ENCODE peak calls at places on chromosomes 2 and 18, in seven cellular contexts. One of them, this sample, is unnamed.

GRCh38 chr2:37858197-37858711 is 66.8 kb upstream of the RMDN2 start:
- DNase-seq in progenitor cell of endocrine pancreas: no peak
- DNase-seq in heart left ventricle: peak
- DNase-seq in fibroblast of mammary gland: peak
- DNase-seq in HFFc6: peak
- DNase-seq in fibroblast of pulmonary artery: peak
- DNase-seq in fibroblast of lung: peak
- DNase-seq in this sample: peak

GRCh38 chr2:72864500-72864899 is 22.7 kb upstream of the SPR start:
- DNase-seq in fibroblast of mammary gland: peak
- DNase-seq in HFFc6: peak
- DNase-seq in fibroblast of lung: peak
- DNase-seq in progenitor cell of endocrine pancreas: no peak
- DNase-seq in heart left ventricle: no peak
- DNase-seq in fibroblast of pulmonary artery: peak
- DNase-seq in this sample: peak

GRCh38 chr2:206585335-206585734 is 57.0 kb upstream of the FAM237A start:
- DNase-seq in fibroblast of lung: no peak
- DNase-seq in HFFc6: no peak
- DNase-seq in progenitor cell of endocrine pancreas: no peak
- DNase-seq in fibroblast of pulmonary artery: peak
- DNase-seq in heart left ventricle: no peak
- DNase-seq in fibroblast of mammary gland: no peak
- DNase-seq in this sample: no peak

GRCh38 chr2:219820767-219821166 is 193.3 kb downstream of the SLC4A3 start:
- DNase-seq in progenitor cell of endocrine pancreas: no peak
- DNase-seq in HFFc6: no peak
- DNase-seq in fibroblast of lung: no peak
- DNase-seq in heart left ventricle: no peak
- DNase-seq in fibroblast of pulmonary artery: no peak
- DNase-seq in fibroblast of mammary gland: no peak
- DNase-seq in this sample: no peak

GRCh38 chr2:35548171-35548570 is 807.4 kb upstream of the CRIM1 start:
- DNase-seq in fibroblast of lung: peak
- DNase-seq in heart left ventricle: no peak
- DNase-seq in fibroblast of pulmonary artery: peak
- DNase-seq in fibroblast of mammary gland: no peak
- DNase-seq in progenitor cell of endocrine pancreas: no peak
- DNase-seq in HFFc6: peak
- DNase-seq in this sample: peak

GRCh38 chr2:58045580-58046334 is 849 bp upstream of the VRK2 start:
- DNase-seq in progenitor cell of endocrine pancreas: no peak
- DNase-seq in fibroblast of mammary gland: no peak
- DNase-seq in fibroblast of pulmonary artery: no peak
- DNase-seq in fibroblast of lung: no peak
- DNase-seq in heart left ventricle: no peak
- DNase-seq in HFFc6: no peak
- DNase-seq in this sample: no peak

GRCh38 chr2:98460573-98461560 is 16.2 kb downstream of the INPP4A start:
- DNase-seq in fibroblast of pulmonary artery: no peak
- DNase-seq in fibroblast of mammary gland: no peak
- DNase-seq in HFFc6: no peak
- DNase-seq in fibroblast of lung: no peak
- DNase-seq in heart left ventricle: no peak
- DNase-seq in progenitor cell of endocrine pancreas: no peak
- DNase-seq in this sample: no peak

GRCh38 chr2:216516730-216517350 is 18.2 kb downstream of the RPL37A start:
- DNase-seq in fibroblast of lung: peak
- DNase-seq in progenitor cell of endocrine pancreas: no peak
- DNase-seq in heart left ventricle: no peak
- DNase-seq in HFFc6: peak
- DNase-seq in fibroblast of pulmonary artery: peak
- DNase-seq in fibroblast of mammary gland: peak
- DNase-seq in this sample: peak

GRCh38 chr18:27847412-27847811 is 329.5 kb downstream of the CDH2 start:
- DNase-seq in fibroblast of lung: no peak
- DNase-seq in HFFc6: peak
- DNase-seq in fibroblast of mammary gland: no peak
- DNase-seq in progenitor cell of endocrine pancreas: no peak
- DNase-seq in heart left ventricle: no peak
- DNase-seq in fibroblast of pulmonary artery: no peak
- DNase-seq in this sample: no peak

GRCh38 chr2:126901459-126901858 is 2.8 kb downstream of the TEX51 start:
- DNase-seq in heart left ventricle: no peak
- DNase-seq in fibroblast of mammary gland: no peak
- DNase-seq in fibroblast of lung: no peak
- DNase-seq in HFFc6: no peak
- DNase-seq in progenitor cell of endocrine pancreas: peak
- DNase-seq in fibroblast of pulmonary artery: no peak
- DNase-seq in this sample: no peak

GRCh38 chr18:63297678-63298392 is 21.7 kb downstream of the BCL2 start:
- DNase-seq in fibroblast of lung: no peak
- DNase-seq in fibroblast of mammary gland: no peak
- DNase-seq in progenitor cell of endocrine pancreas: no peak
- DNase-seq in fibroblast of pulmonary artery: no peak
- DNase-seq in heart left ventricle: no peak
- DNase-seq in HFFc6: no peak
- DNase-seq in this sample: no peak

GRCh38 chr2:201938151-201938815 is 95.4 kb upstream of the FZD7 start:
- DNase-seq in HFFc6: no peak
- DNase-seq in fibroblast of mammary gland: peak
- DNase-seq in progenitor cell of endocrine pancreas: no peak
- DNase-seq in fibroblast of pulmonary artery: no peak
- DNase-seq in heart left ventricle: no peak
- DNase-seq in fibroblast of lung: no peak
- DNase-seq in this sample: no peak

GRCh38 chr18:54215069-54215468 is 9.4 kb downstream of the MBD2 start:
- DNase-seq in progenitor cell of endocrine pancreas: no peak
- DNase-seq in heart left ventricle: no peak
- DNase-seq in fibroblast of mammary gland: peak
- DNase-seq in fibroblast of pulmonary artery: peak
- DNase-seq in fibroblast of lung: peak
- DNase-seq in HFFc6: peak
- DNase-seq in this sample: peak

GRCh38 chr2:238700122-238700457 is 147.8 kb upstream of the TWIST2 start:
- DNase-seq in fibroblast of mammary gland: peak
- DNase-seq in progenitor cell of endocrine pancreas: no peak
- DNase-seq in heart left ventricle: peak
- DNase-seq in fibroblast of lung: peak
- DNase-seq in fibroblast of pulmonary artery: peak
- DNase-seq in HFFc6: peak
- DNase-seq in this sample: peak

GRCh38 chr18:64972545-64972944 is 778.3 kb upstream of the CDH7 start:
- DNase-seq in HFFc6: no peak
- DNase-seq in heart left ventricle: no peak
- DNase-seq in progenitor cell of endocrine pancreas: no peak
- DNase-seq in fibroblast of mammary gland: no peak
- DNase-seq in fibroblast of lung: no peak
- DNase-seq in fibroblast of pulmonary artery: no peak
- DNase-seq in this sample: no peak

GRCh38 chr18:30819619-30820018 is 222.9 kb downstream of the DSC3 start:
- DNase-seq in fibroblast of lung: no peak
- DNase-seq in fibroblast of mammary gland: no peak
- DNase-seq in HFFc6: no peak
- DNase-seq in progenitor cell of endocrine pancreas: no peak
- DNase-seq in fibroblast of pulmonary artery: no peak
- DNase-seq in heart left ventricle: no peak
- DNase-seq in this sample: no peak

GRCh38 chr18:51668101-51668500 is 470.6 kb upstream of the MEX3C start:
- DNase-seq in fibroblast of mammary gland: peak
- DNase-seq in heart left ventricle: peak
- DNase-seq in fibroblast of lung: peak
- DNase-seq in fibroblast of pulmonary artery: peak
- DNase-seq in progenitor cell of endocrine pancreas: peak
- DNase-seq in HFFc6: peak
- DNase-seq in this sample: peak

DNA sequence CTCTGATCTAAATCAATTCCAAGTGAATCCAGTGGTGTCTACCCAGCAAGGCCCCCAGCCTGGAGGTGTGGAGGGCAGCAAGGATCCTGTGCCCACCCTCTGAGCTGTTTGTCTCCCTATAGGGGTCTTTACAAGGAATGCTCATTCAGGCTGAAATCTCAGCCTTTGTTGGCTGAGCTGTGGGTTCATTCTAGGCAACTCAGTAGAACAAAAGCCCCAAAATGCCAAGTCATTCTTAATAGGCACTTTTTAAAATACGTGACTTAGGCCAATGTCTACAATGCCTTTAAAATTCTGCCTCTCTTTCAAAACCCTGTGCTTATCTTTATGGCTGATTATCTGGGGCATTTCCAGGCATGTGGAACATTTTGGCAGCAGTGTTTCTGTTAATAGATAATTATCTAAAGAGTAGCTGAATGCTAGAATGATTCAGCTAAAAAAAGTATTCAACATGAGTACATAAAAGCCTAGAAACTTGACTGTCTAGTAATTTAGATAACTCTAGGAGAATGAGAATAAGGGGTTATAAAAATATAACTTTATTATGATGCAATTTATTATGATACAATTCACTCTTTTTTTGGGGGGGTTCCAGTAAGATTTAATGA is 7.4 kb downstream of the UGT1A6 start:
- DNase-seq in fibroblast of mammary gland: no peak
- DNase-seq in heart left ventricle: no peak
- DNase-seq in HFFc6: peak
- DNase-seq in progenitor cell of endocrine pancreas: no peak
- DNase-seq in fibroblast of pulmonary artery: peak
- DNase-seq in fibroblast of lung: peak
- DNase-seq in this sample: peak
- TF ChIP-seq CTCF in fibroblast of mammary gland: no peak
- TF ChIP-seq CTCF in heart left ventricle: no peak
- TF ChIP-seq CTCF in HFFc6: no peak
- TF ChIP-seq CTCF in progenitor cell of endocrine pancreas: no peak
- TF ChIP-seq CTCF in fibroblast of pulmonary artery: no peak
- TF ChIP-seq CTCF in fibroblast of lung: no peak
- TF ChIP-seq CTCF in this sample: no peak

GRCh38 chr2:17148298-17149228 is 369.7 kb downstream of the RAD51AP2 start:
- DNase-seq in fibroblast of lung: peak
- DNase-seq in progenitor cell of endocrine pancreas: no peak
- DNase-seq in HFFc6: no peak
- DNase-seq in heart left ventricle: no peak
- DNase-seq in fibroblast of mammary gland: peak
- DNase-seq in fibroblast of pulmonary artery: peak
- DNase-seq in this sample: peak
- TF ChIP-seq CTCF in fibroblast of lung: peak
- TF ChIP-seq CTCF in progenitor cell of endocrine pancreas: peak
- TF ChIP-seq CTCF in HFFc6: no peak
- TF ChIP-seq CTCF in heart left ventricle: peak
- TF ChIP-seq CTCF in fibroblast of mammary gland: peak
- TF ChIP-seq CTCF in fibroblast of pulmonary artery: peak
- TF ChIP-seq CTCF in this sample: peak

GRCh38 chr2:169446452-169446851 is 32.8 kb upstream of the BBS5 start:
- DNase-seq in heart left ventricle: no peak
- DNase-seq in progenitor cell of endocrine pancreas: no peak
- DNase-seq in fibroblast of pulmonary artery: no peak
- DNase-seq in fibroblast of mammary gland: no peak
- DNase-seq in HFFc6: no peak
- DNase-seq in fibroblast of lung: no peak
- DNase-seq in this sample: no peak

GRCh38 chr2:169448865-169449264 is 30.4 kb upstream of the BBS5 start:
- DNase-seq in progenitor cell of endocrine pancreas: no peak
- DNase-seq in fibroblast of lung: no peak
- DNase-seq in fibroblast of mammary gland: no peak
- DNase-seq in HFFc6: no peak
- DNase-seq in fibroblast of pulmonary artery: no peak
- DNase-seq in heart left ventricle: no peak
- DNase-seq in this sample: no peak

DNA sequence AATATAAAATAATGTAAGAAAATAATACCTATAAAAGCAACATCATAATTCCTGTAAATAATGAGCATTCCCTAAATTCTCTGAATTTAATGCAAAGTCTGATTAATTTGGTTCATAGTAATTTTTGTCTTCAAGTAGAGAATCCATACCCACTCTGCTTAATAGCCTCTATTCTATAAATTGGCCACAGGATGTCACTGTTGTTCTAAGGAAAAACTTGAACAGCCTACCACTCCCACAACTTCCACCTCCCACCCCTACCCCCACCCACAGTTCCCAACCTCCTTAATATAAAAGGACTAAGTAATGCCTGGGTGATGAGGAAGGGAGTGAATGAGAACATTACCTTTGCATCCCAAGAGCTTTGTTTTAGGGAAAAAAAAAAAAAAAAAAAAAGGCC is 27.2 kb upstream of the BBS5 start:
- DNase-seq in fibroblast of lung: peak
- DNase-seq in heart left ventricle: no peak
- DNase-seq in fibroblast of mammary gland: peak
- DNase-seq in progenitor cell of endocrine pancreas: no peak
- DNase-seq in fibroblast of pulmonary artery: peak
- DNase-seq in HFFc6: peak
- DNase-seq in this sample: peak
- TF ChIP-seq CTCF in fibroblast of lung: peak
- TF ChIP-seq CTCF in heart left ventricle: peak
- TF ChIP-seq CTCF in fibroblast of mammary gland: peak
- TF ChIP-seq CTCF in progenitor cell of endocrine pancreas: peak
- TF ChIP-seq CTCF in fibroblast of pulmonary artery: peak
- TF ChIP-seq CTCF in HFFc6: peak
- TF ChIP-seq CTCF in this sample: peak

GRCh38 chr2:70247364-70248144 is 874 bp downstream of the TIA1 start:
- DNase-seq in HFFc6: no peak
- DNase-seq in fibroblast of pulmonary artery: peak
- DNase-seq in fibroblast of lung: peak
- DNase-seq in heart left ventricle: no peak
- DNase-seq in progenitor cell of endocrine pancreas: no peak
- DNase-seq in fibroblast of mammary gland: peak
- DNase-seq in this sample: peak

GRCh38 chr2:70250434-70250833 is 2.0 kb upstream of the TIA1 start:
- DNase-seq in fibroblast of lung: no peak
- DNase-seq in fibroblast of mammary gland: no peak
- DNase-seq in HFFc6: no peak
- DNase-seq in progenitor cell of endocrine pancreas: no peak
- DNase-seq in fibroblast of pulmonary artery: no peak
- DNase-seq in heart left ventricle: no peak
- DNase-seq in this sample: no peak

GRCh38 chr2:70243804-70244584 is 4.4 kb downstream of the TIA1 start:
- DNase-seq in progenitor cell of endocrine pancreas: no peak
- DNase-seq in heart left ventricle: no peak
- DNase-seq in HFFc6: no peak
- DNase-seq in fibroblast of pulmonary artery: no peak
- DNase-seq in fibroblast of mammary gland: no peak
- DNase-seq in fibroblast of lung: no peak
- DNase-seq in this sample: no peak

GRCh38 chr2:70248145-70248809 is at the start of gene TIA1:
- DNase-seq in progenitor cell of endocrine pancreas: peak
- DNase-seq in heart left ventricle: peak
- DNase-seq in HFFc6: peak
- DNase-seq in fibroblast of pulmonary artery: peak
- DNase-seq in fibroblast of mammary gland: peak
- DNase-seq in fibroblast of lung: peak
- DNase-seq in this sample: peak

DNA sequence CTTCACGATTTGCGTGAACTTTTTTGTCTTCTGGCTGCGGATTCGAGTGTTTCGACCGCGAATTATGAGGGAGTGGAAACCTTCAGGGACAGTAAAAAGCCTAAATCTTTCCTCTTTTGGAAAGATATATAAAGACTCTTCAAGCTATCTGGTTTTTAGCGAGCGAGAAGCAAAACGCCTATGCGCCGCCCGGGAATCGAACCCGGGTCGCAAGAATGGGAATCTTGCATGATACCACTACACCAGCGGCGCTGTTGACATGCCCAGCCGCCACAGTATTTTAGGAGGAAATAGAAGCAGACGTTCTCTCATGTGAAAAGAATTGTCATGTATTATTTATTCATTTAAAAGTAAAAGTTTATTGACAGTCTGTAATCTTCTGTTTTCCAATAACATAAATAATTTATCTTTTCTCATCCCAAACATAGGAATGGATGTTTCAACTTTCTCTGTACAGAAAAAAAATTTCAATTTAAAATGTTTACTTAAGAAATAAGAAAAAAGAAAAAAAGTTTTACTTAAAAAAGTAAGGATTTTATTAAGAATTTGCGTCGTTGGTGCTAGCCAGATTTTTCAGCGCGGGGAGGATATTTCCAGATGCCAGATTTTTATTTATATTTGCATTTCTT is 496 bp upstream of the TIA1 start:
- DNase-seq in heart left ventricle: peak
- DNase-seq in fibroblast of mammary gland: no peak
- DNase-seq in fibroblast of lung: no peak
- DNase-seq in progenitor cell of endocrine pancreas: peak
- DNase-seq in HFFc6: no peak
- DNase-seq in fibroblast of pulmonary artery: peak
- DNase-seq in this sample: peak
- TF ChIP-seq CTCF in heart left ventricle: no peak
- TF ChIP-seq CTCF in fibroblast of mammary gland: no peak
- TF ChIP-seq CTCF in fibroblast of lung: no peak
- TF ChIP-seq CTCF in progenitor cell of endocrine pancreas: no peak
- TF ChIP-seq CTCF in HFFc6: no peak
- TF ChIP-seq CTCF in fibroblast of pulmonary artery: no peak
- TF ChIP-seq CTCF in this sample: no peak